ENCODE peak calls at places on chromosomes 11 and 22, in five cellular contexts. T is Panc1, N is SJCRH30, Y is upper lobe of right lung, B is thyroid gland. H is an unnamed sample. For H3K36me3 and H3K9me3, the result is how much of the 10 kb centered on the place peaks cover.

GRCh38 chr11:128487978-128488377 is 99.4 kb downstream of the ETS1 start:
- DNase-seq in T (no peak), N (no peak), Y (no peak), B (no peak), H (no peak)

GRCh38 chr11:36057372-36058045 is 113.6 kb downstream of the LDLRAD3 start:
- DNase-seq in T (no peak), N (no peak), Y (no peak), B (peak), H (peak)

GRCh38 chr11:66858186-66858938 is 1.5 kb downstream of the LRFN4 start:
- DNase-seq in T (no peak), N (no peak), Y (no peak), B (no peak), H (no peak)

GRCh38 chr11:86314636-86315035 is 12.6 kb downstream of the HIKESHI start:
- DNase-seq in T (no peak), N (no peak), Y (no peak), B (no peak), H (no peak)

GRCh38 chr11:67546852-67547251 is 23.6 kb upstream of the CABP2 start:
- DNase-seq in T (no peak), N (no peak), Y (no peak), B (no peak), H (no peak)

GRCh38 chr11:15507592-15507991 is 392.9 kb downstream of the INSC start:
- DNase-seq in T (no peak), N (no peak), Y (no peak), B (no peak), H (no peak)

GRCh38 chr11:14518820-14519219 is 1.4 kb downstream of the PSMA1 start:
- DNase-seq in T (no peak), N (no peak), Y (no peak), B (no peak), H (no peak)

GRCh38 chr22:31926969-31927368 is 17.4 kb upstream of the YWHAH start:
- DNase-seq in T (no peak), N (no peak), Y (no peak), B (no peak), H (no peak)

GRCh38 chr11:1219446-1219835 is 3.4 kb upstream of the MUC5B start:
- DNase-seq in T (no peak), N (no peak), Y (peak), B (no peak), H (no peak)

GRCh38 chr11:77046060-77046501 is 11.9 kb downstream of the B3GNT6 start:
- DNase-seq in T (no peak), N (no peak), Y (peak), B (peak), H (no peak)

DNA sequence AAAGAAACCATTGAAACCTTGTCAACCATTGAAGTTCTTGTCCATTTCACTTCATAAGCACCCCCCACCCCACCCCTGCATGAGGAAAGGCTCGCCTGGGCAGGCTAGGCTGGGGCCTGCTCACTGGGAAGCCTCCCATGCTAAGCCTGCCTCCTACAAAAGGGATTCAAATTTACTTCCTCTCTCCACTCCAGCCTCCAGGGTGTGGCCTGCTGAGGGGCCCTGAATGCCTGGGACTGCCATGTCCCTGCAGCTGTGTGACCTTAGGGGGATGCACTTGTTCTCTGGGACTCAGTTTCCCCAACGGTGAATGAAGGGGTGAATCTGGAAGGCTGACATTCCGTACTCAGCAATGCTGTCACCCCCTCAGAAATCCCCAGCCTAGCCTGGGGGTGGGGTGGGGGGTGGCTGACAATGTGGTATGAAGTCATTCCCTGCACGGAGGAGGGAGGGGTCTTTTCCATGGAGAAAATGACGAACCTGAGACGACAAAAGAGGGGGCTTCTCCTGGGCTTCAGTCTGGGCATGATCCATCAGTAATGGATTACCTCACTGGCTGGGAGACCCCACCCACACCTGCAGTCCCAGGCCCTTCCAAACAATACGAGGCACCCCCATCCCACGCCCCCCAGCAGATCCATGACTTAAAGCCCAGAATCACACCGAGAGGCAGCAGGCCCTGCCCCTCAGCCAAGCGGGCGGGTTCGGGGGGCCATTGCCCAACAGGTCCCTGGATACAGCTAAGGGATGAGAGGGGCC is 1.1 kb downstream of the KIAA0930 start:
- DNase-seq in T (no peak), N (no peak), Y (no peak), B (no peak), H (no peak)
- H3K4me3 ChIP-seq in T (peak), N (peak), Y (peak), B (no peak), H (peak)

DNA sequence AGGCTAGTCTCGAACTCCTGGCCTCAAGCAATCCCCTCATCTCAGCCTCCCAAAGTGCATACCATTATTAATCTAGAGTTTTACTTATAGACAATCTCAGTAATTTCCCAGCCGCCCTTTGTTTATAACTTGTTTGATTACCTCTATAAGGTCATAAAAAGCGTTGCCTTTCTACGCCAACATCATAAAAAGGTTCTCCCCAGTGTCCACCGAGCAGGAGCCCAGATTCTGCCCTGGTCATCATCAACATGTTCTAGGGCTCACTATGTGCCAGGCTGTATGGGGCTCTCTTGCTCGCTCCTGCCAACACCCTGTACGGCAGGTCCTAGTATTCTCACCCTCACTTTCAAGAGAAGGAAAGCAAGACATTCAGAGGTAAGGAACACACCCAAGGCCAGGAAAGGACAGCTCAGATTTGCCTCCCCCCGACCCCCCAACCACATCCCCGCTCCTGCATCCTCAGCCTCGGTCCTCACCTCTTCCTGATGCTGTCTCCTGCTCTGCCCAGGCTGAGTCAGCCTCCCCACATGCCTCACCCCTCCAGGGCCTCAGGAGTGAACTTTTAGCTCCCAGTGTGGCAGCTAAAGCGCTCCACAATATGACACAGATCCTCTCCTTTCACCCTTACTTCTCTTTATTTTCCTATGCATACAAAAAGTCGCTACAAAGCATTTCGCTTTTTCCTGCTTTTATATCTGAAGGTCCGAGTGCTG is 14.3 kb downstream of the ARFGAP3 start:
- DNase-seq in T (no peak), N (no peak), Y (no peak), B (no peak), H (no peak)
- H3K36me3 ChIP-seq in T (under half), N (half or more), Y (half or more), B (under half), H (half or more)

DNA sequence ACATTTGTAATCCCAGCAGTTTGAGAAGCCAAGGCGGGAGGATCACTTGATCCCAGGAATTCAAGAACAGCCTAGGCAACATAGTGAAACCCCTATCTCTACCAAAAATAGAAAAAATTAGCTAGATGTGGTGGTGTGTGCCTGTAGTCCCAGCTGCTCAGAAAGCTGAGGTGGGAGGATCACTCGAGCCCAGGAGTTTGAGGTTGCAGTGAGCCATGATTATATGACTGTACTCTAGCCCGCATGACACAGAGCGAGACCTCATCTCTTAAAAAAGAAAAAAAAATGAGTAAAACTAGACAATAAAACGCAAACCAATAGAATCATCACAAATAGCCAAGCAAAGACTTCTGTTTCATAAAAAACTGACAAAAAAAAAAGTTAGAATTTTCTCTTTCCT is 21.8 kb downstream of the NUCB2 start:
- DNase-seq in T (no peak), N (no peak), Y (no peak), B (no peak), H (no peak)
- H3K9me3 ChIP-seq in T (under half), N (under half), Y (under half), B (under half), H (under half)

GRCh38 chr11:57239348-57239747 is 2.3 kb upstream of the APLNR start:
- DNase-seq in T (no peak), N (no peak), Y (no peak), B (no peak), H (no peak)
- H3K4me3 ChIP-seq in T (no peak), N (no peak), Y (no peak), B (no peak), H (no peak)

GRCh38 chr11:75595511-75595910 is 33.5 kb downstream of the SERPINH1 start:
- DNase-seq in T (no peak), N (no peak), Y (no peak), B (no peak), H (no peak)
- H3K36me3 ChIP-seq in T (under half), N (under half), Y (under half), B (under half), H (under half)

GRCh38 chr11:23764285-23764684 is 732.6 kb upstream of the LUZP2 start:
- DNase-seq in T (no peak), N (no peak), Y (no peak), B (no peak), H (no peak)

GRCh38 chr11:23772081-23772480 is 724.8 kb upstream of the LUZP2 start:
- DNase-seq in T (no peak), N (no peak), Y (no peak), B (no peak), H (no peak)

GRCh38 chr11:23767576-23767975 is 729.3 kb upstream of the LUZP2 start:
- DNase-seq in T (no peak), N (no peak), Y (no peak), B (no peak), H (no peak)

GRCh38 chr11:23765862-23766261 is 731.0 kb upstream of the LUZP2 start:
- DNase-seq in T (no peak), N (no peak), Y (no peak), B (no peak), H (no peak)

GRCh38 chr11:23769214-23769613 is 727.6 kb upstream of the LUZP2 start:
- DNase-seq in T (no peak), N (no peak), Y (no peak), B (no peak), H (no peak)
- H3K9me3 ChIP-seq in T (under half), N (under half), Y (under half), B (under half), H (under half)

GRCh38 chr22:38704568-38705234 is 1.0 kb upstream of the GTPBP1 start:
- DNase-seq in T (no peak), N (no peak), Y (no peak), B (no peak), H (no peak)
- H3K4me3 ChIP-seq in T (peak), N (peak), Y (peak), B (no peak), H (peak)

H was measured in ascending aorta.